ENCODE peak calls at places on chromosomes 3 and 15, in five cellular contexts. One of them, this sample, is unnamed.
A peak's percentile ranks its signal among the peaks of the same experiment; 100 is the strongest.

GRCh38 chr3:178036745-178037144 is 499.5 kb upstream of the KCNMB2 start:
- DNase-seq in M059J: no peak
- DNase-seq in cardiac fibroblast: peak; percentile 13
- DNase-seq in NCI-H1092: no peak
- DNase-seq in lung: no peak
- DNase-seq in this sample: no peak

GRCh38 chr3:50245831-50246516 is 10.0 kb downstream of the GNAI2 start:
- DNase-seq in M059J: peak; percentile 66
- DNase-seq in NCI-H1092: peak; percentile 79
- DNase-seq in lung: peak; percentile 87
- DNase-seq in cardiac fibroblast: peak; percentile 90
- DNase-seq in this sample: peak; percentile 95

GRCh38 chr15:36644156-36644896 is 64.9 kb downstream of the CDIN1 start:
- DNase-seq in NCI-H1092: no peak
- DNase-seq in cardiac fibroblast: no peak
- DNase-seq in lung: no peak
- DNase-seq in M059J: no peak
- DNase-seq in this sample: no peak

GRCh38 chr15:43302155-43302554 is 28.2 kb downstream of the LCMT2 start:
- DNase-seq in M059J: no peak
- DNase-seq in cardiac fibroblast: no peak
- DNase-seq in lung: no peak
- DNase-seq in NCI-H1092: no peak
- DNase-seq in this sample: no peak

GRCh38 chr3:42698216-42698910 is 4.2 kb downstream of the HHATL start:
- DNase-seq in NCI-H1092: no peak
- DNase-seq in cardiac fibroblast: no peak
- DNase-seq in M059J: no peak
- DNase-seq in lung: no peak
- DNase-seq in this sample: no peak

GRCh38 chr3:53160660-53161344 is at the start of gene PRKCD:
- DNase-seq in cardiac fibroblast: peak; percentile 95
- DNase-seq in M059J: peak; percentile 83
- DNase-seq in NCI-H1092: peak; percentile 6
- DNase-seq in lung: peak; percentile 87
- DNase-seq in this sample: peak; percentile 90

GRCh38 chr3:53818221-53819162 is 27.7 kb downstream of the CHDH start:
- DNase-seq in cardiac fibroblast: no peak
- DNase-seq in lung: no peak
- DNase-seq in M059J: no peak
- DNase-seq in NCI-H1092: no peak
- DNase-seq in this sample: no peak

GRCh38 chr15:73633991-73634495 is 854 bp upstream of the NPTN start:
- DNase-seq in M059J: peak; percentile 96
- DNase-seq in NCI-H1092: no peak
- DNase-seq in lung: no peak
- DNase-seq in cardiac fibroblast: peak; percentile 85
- DNase-seq in this sample: no peak

GRCh38 chr3:129348734-129349133 is 70.1 kb downstream of the HMCES start:
- DNase-seq in NCI-H1092: no peak
- DNase-seq in lung: no peak
- DNase-seq in cardiac fibroblast: no peak
- DNase-seq in M059J: no peak
- DNase-seq in this sample: no peak